ENCODE peak calls at places on chromosomes 5 and 9, in seven cellular contexts. One of them, this sample, is unnamed.

GRCh38 chr5:172303090-172303995 is 19.8 kb upstream of the UBTD2 start:
- DNase-seq in activated CD8-positive, alpha-beta memory T cell treated with anti-CD3 and anti-CD28 coated beads, Interleukin-2, amount 50 U/mL, for 48 hours: no peak
- DNase-seq in stimulated activated CD4-positive, alpha-beta T cell treated with anti-CD3 and anti-CD28 coated beads, TNF-alpha, amount 100 ng/mL, for 4 hours: no peak
- DNase-seq in GM12878: no peak
- DNase-seq in heart right ventricle: no peak
- DNase-seq in nephron progenitor cell: no peak
- DNase-seq in left lung: no peak
- DNase-seq in this sample: no peak

GRCh38 chr9:109466623-109467590 is 31.2 kb downstream of the PTPN3 start:
- DNase-seq in activated CD8-positive, alpha-beta memory T cell treated with anti-CD3 and anti-CD28 coated beads, Interleukin-2, amount 50 U/mL, for 48 hours: no peak
- DNase-seq in stimulated activated CD4-positive, alpha-beta T cell treated with anti-CD3 and anti-CD28 coated beads, TNF-alpha, amount 100 ng/mL, for 4 hours: no peak
- DNase-seq in GM12878: no peak
- DNase-seq in heart right ventricle: no peak
- DNase-seq in nephron progenitor cell: no peak
- DNase-seq in left lung: no peak
- DNase-seq in this sample: no peak

GRCh38 chr5:82045526-82046267 is 73.9 kb downstream of the ATG10 start:
- DNase-seq in activated CD8-positive, alpha-beta memory T cell treated with anti-CD3 and anti-CD28 coated beads, Interleukin-2, amount 50 U/mL, for 48 hours: no peak
- DNase-seq in stimulated activated CD4-positive, alpha-beta T cell treated with anti-CD3 and anti-CD28 coated beads, TNF-alpha, amount 100 ng/mL, for 4 hours: no peak
- DNase-seq in GM12878: no peak
- DNase-seq in heart right ventricle: no peak
- DNase-seq in nephron progenitor cell: no peak
- DNase-seq in left lung: no peak
- DNase-seq in this sample: no peak

GRCh38 chr5:141747646-141748229 is 65.7 kb upstream of the ARAP3 start:
- DNase-seq in activated CD8-positive, alpha-beta memory T cell treated with anti-CD3 and anti-CD28 coated beads, Interleukin-2, amount 50 U/mL, for 48 hours: no peak
- DNase-seq in stimulated activated CD4-positive, alpha-beta T cell treated with anti-CD3 and anti-CD28 coated beads, TNF-alpha, amount 100 ng/mL, for 4 hours: no peak
- DNase-seq in GM12878: no peak
- DNase-seq in heart right ventricle: no peak
- DNase-seq in nephron progenitor cell: no peak
- DNase-seq in left lung: no peak
- DNase-seq in this sample: no peak

GRCh38 chr9:137396227-137396626 is 26.7 kb downstream of the EXD3 start:
- DNase-seq in activated CD8-positive, alpha-beta memory T cell treated with anti-CD3 and anti-CD28 coated beads, Interleukin-2, amount 50 U/mL, for 48 hours: no peak
- DNase-seq in stimulated activated CD4-positive, alpha-beta T cell treated with anti-CD3 and anti-CD28 coated beads, TNF-alpha, amount 100 ng/mL, for 4 hours: no peak
- DNase-seq in GM12878: no peak
- DNase-seq in heart right ventricle: no peak
- DNase-seq in nephron progenitor cell: no peak
- DNase-seq in left lung: no peak
- DNase-seq in this sample: no peak

GRCh38 chr5:37054391-37054790 is 177.8 kb downstream of the NIPBL start:
- DNase-seq in activated CD8-positive, alpha-beta memory T cell treated with anti-CD3 and anti-CD28 coated beads, Interleukin-2, amount 50 U/mL, for 48 hours: no peak
- DNase-seq in stimulated activated CD4-positive, alpha-beta T cell treated with anti-CD3 and anti-CD28 coated beads, TNF-alpha, amount 100 ng/mL, for 4 hours: no peak
- DNase-seq in GM12878: no peak
- DNase-seq in heart right ventricle: no peak
- DNase-seq in nephron progenitor cell: no peak
- DNase-seq in left lung: no peak
- DNase-seq in this sample: no peak

GRCh38 chr9:100352201-100352726 is 478 bp downstream of the TEX10 start:
- DNase-seq in activated CD8-positive, alpha-beta memory T cell treated with anti-CD3 and anti-CD28 coated beads, Interleukin-2, amount 50 U/mL, for 48 hours: peak; percentile 76
- DNase-seq in stimulated activated CD4-positive, alpha-beta T cell treated with anti-CD3 and anti-CD28 coated beads, TNF-alpha, amount 100 ng/mL, for 4 hours: no peak
- DNase-seq in GM12878: no peak
- DNase-seq in heart right ventricle: peak; percentile 9
- DNase-seq in nephron progenitor cell: no peak
- DNase-seq in left lung: no peak
- DNase-seq in this sample: no peak

GRCh38 chr5:135750506-135750905 is 84.0 kb upstream of the SLC25A48 start:
- DNase-seq in activated CD8-positive, alpha-beta memory T cell treated with anti-CD3 and anti-CD28 coated beads, Interleukin-2, amount 50 U/mL, for 48 hours: no peak
- DNase-seq in stimulated activated CD4-positive, alpha-beta T cell treated with anti-CD3 and anti-CD28 coated beads, TNF-alpha, amount 100 ng/mL, for 4 hours: no peak
- DNase-seq in GM12878: no peak
- DNase-seq in heart right ventricle: no peak
- DNase-seq in nephron progenitor cell: no peak
- DNase-seq in left lung: no peak
- DNase-seq in this sample: no peak

GRCh38 chr5:10355071-10355889 is 1.8 kb downstream of the MARCHF6 start:
- DNase-seq in activated CD8-positive, alpha-beta memory T cell treated with anti-CD3 and anti-CD28 coated beads, Interleukin-2, amount 50 U/mL, for 48 hours: no peak
- DNase-seq in stimulated activated CD4-positive, alpha-beta T cell treated with anti-CD3 and anti-CD28 coated beads, TNF-alpha, amount 100 ng/mL, for 4 hours: no peak
- DNase-seq in GM12878: no peak
- DNase-seq in heart right ventricle: no peak
- DNase-seq in nephron progenitor cell: no peak
- DNase-seq in left lung: no peak
- DNase-seq in this sample: no peak

GRCh38 chr9:86842573-86842972 is 104.7 kb downstream of the GAS1 start:
- DNase-seq in activated CD8-positive, alpha-beta memory T cell treated with anti-CD3 and anti-CD28 coated beads, Interleukin-2, amount 50 U/mL, for 48 hours: no peak
- DNase-seq in stimulated activated CD4-positive, alpha-beta T cell treated with anti-CD3 and anti-CD28 coated beads, TNF-alpha, amount 100 ng/mL, for 4 hours: no peak
- DNase-seq in GM12878: no peak
- DNase-seq in heart right ventricle: no peak
- DNase-seq in nephron progenitor cell: no peak
- DNase-seq in left lung: no peak
- DNase-seq in this sample: no peak

GRCh38 chr9:98899399-98900056 is 44.2 kb upstream of the COL15A1 start:
- DNase-seq in activated CD8-positive, alpha-beta memory T cell treated with anti-CD3 and anti-CD28 coated beads, Interleukin-2, amount 50 U/mL, for 48 hours: no peak
- DNase-seq in stimulated activated CD4-positive, alpha-beta T cell treated with anti-CD3 and anti-CD28 coated beads, TNF-alpha, amount 100 ng/mL, for 4 hours: no peak
- DNase-seq in GM12878: no peak
- DNase-seq in heart right ventricle: no peak
- DNase-seq in nephron progenitor cell: no peak
- DNase-seq in left lung: no peak
- DNase-seq in this sample: no peak

GRCh38 chr9:98192503-98193335 is at the start of gene CORO2A:
- DNase-seq in activated CD8-positive, alpha-beta memory T cell treated with anti-CD3 and anti-CD28 coated beads, Interleukin-2, amount 50 U/mL, for 48 hours: peak; percentile 85
- DNase-seq in stimulated activated CD4-positive, alpha-beta T cell treated with anti-CD3 and anti-CD28 coated beads, TNF-alpha, amount 100 ng/mL, for 4 hours: peak; percentile 43
- DNase-seq in GM12878: no peak
- DNase-seq in heart right ventricle: peak; percentile 57
- DNase-seq in nephron progenitor cell: peak; percentile 87
- DNase-seq in left lung: peak; percentile 96
- DNase-seq in this sample: peak; percentile 63

GRCh38 chr5:50300878-50301277 is 140.2 kb downstream of the EMB start:
- DNase-seq in activated CD8-positive, alpha-beta memory T cell treated with anti-CD3 and anti-CD28 coated beads, Interleukin-2, amount 50 U/mL, for 48 hours: no peak
- DNase-seq in stimulated activated CD4-positive, alpha-beta T cell treated with anti-CD3 and anti-CD28 coated beads, TNF-alpha, amount 100 ng/mL, for 4 hours: no peak
- DNase-seq in GM12878: no peak
- DNase-seq in heart right ventricle: no peak
- DNase-seq in nephron progenitor cell: no peak
- DNase-seq in left lung: no peak
- DNase-seq in this sample: no peak

GRCh38 chr5:98934581-98934980 is 5.8 kb upstream of the CHD1 start:
- DNase-seq in activated CD8-positive, alpha-beta memory T cell treated with anti-CD3 and anti-CD28 coated beads, Interleukin-2, amount 50 U/mL, for 48 hours: no peak
- DNase-seq in stimulated activated CD4-positive, alpha-beta T cell treated with anti-CD3 and anti-CD28 coated beads, TNF-alpha, amount 100 ng/mL, for 4 hours: no peak
- DNase-seq in GM12878: no peak
- DNase-seq in heart right ventricle: no peak
- DNase-seq in nephron progenitor cell: no peak
- DNase-seq in left lung: no peak
- DNase-seq in this sample: no peak

GRCh38 chr5:132470596-132470995 is 20.0 kb downstream of the IRF1 start:
- DNase-seq in activated CD8-positive, alpha-beta memory T cell treated with anti-CD3 and anti-CD28 coated beads, Interleukin-2, amount 50 U/mL, for 48 hours: peak; percentile 51
- DNase-seq in stimulated activated CD4-positive, alpha-beta T cell treated with anti-CD3 and anti-CD28 coated beads, TNF-alpha, amount 100 ng/mL, for 4 hours: no peak
- DNase-seq in GM12878: no peak
- DNase-seq in heart right ventricle: no peak
- DNase-seq in nephron progenitor cell: no peak
- DNase-seq in left lung: no peak
- DNase-seq in this sample: no peak

GRCh38 chr9:76912631-76913275 is 6.8 kb upstream of the PRUNE2 start:
- DNase-seq in activated CD8-positive, alpha-beta memory T cell treated with anti-CD3 and anti-CD28 coated beads, Interleukin-2, amount 50 U/mL, for 48 hours: no peak
- DNase-seq in stimulated activated CD4-positive, alpha-beta T cell treated with anti-CD3 and anti-CD28 coated beads, TNF-alpha, amount 100 ng/mL, for 4 hours: no peak
- DNase-seq in GM12878: no peak
- DNase-seq in heart right ventricle: no peak
- DNase-seq in nephron progenitor cell: no peak
- DNase-seq in left lung: no peak
- DNase-seq in this sample: no peak

GRCh38 chr5:74685979-74686631 is 1.1 kb downstream of the HEXB start:
- DNase-seq in activated CD8-positive, alpha-beta memory T cell treated with anti-CD3 and anti-CD28 coated beads, Interleukin-2, amount 50 U/mL, for 48 hours: no peak
- DNase-seq in stimulated activated CD4-positive, alpha-beta T cell treated with anti-CD3 and anti-CD28 coated beads, TNF-alpha, amount 100 ng/mL, for 4 hours: no peak
- DNase-seq in GM12878: peak; percentile 26
- DNase-seq in heart right ventricle: peak; percentile 28
- DNase-seq in nephron progenitor cell: no peak
- DNase-seq in left lung: no peak
- DNase-seq in this sample: no peak

GRCh38 chr9:36135791-36136276 is 699 bp upstream of the GLIPR2 start:
- DNase-seq in activated CD8-positive, alpha-beta memory T cell treated with anti-CD3 and anti-CD28 coated beads, Interleukin-2, amount 50 U/mL, for 48 hours: no peak
- DNase-seq in stimulated activated CD4-positive, alpha-beta T cell treated with anti-CD3 and anti-CD28 coated beads, TNF-alpha, amount 100 ng/mL, for 4 hours: no peak
- DNase-seq in GM12878: no peak
- DNase-seq in heart right ventricle: no peak
- DNase-seq in nephron progenitor cell: no peak
- DNase-seq in left lung: no peak
- DNase-seq in this sample: no peak

GRCh38 chr5:159099049-159099760 is 511 bp downstream of the EBF1 start:
- DNase-seq in activated CD8-positive, alpha-beta memory T cell treated with anti-CD3 and anti-CD28 coated beads, Interleukin-2, amount 50 U/mL, for 48 hours: peak; percentile 76
- DNase-seq in stimulated activated CD4-positive, alpha-beta T cell treated with anti-CD3 and anti-CD28 coated beads, TNF-alpha, amount 100 ng/mL, for 4 hours: no peak
- DNase-seq in GM12878: no peak
- DNase-seq in heart right ventricle: no peak
- DNase-seq in nephron progenitor cell: peak; percentile 70
- DNase-seq in left lung: peak; percentile 87
- DNase-seq in this sample: no peak

GRCh38 chr5:122447072-122447471 is 135.0 kb downstream of the SNCAIP start:
- DNase-seq in activated CD8-positive, alpha-beta memory T cell treated with anti-CD3 and anti-CD28 coated beads, Interleukin-2, amount 50 U/mL, for 48 hours: no peak
- DNase-seq in stimulated activated CD4-positive, alpha-beta T cell treated with anti-CD3 and anti-CD28 coated beads, TNF-alpha, amount 100 ng/mL, for 4 hours: no peak
- DNase-seq in GM12878: no peak
- DNase-seq in heart right ventricle: no peak
- DNase-seq in nephron progenitor cell: no peak
- DNase-seq in left lung: no peak
- DNase-seq in this sample: no peak

GRCh38 chr5:98510601-98511000 is 262.9 kb upstream of the RGMB start:
- DNase-seq in activated CD8-positive, alpha-beta memory T cell treated with anti-CD3 and anti-CD28 coated beads, Interleukin-2, amount 50 U/mL, for 48 hours: no peak
- DNase-seq in stimulated activated CD4-positive, alpha-beta T cell treated with anti-CD3 and anti-CD28 coated beads, TNF-alpha, amount 100 ng/mL, for 4 hours: no peak
- DNase-seq in GM12878: no peak
- DNase-seq in heart right ventricle: no peak
- DNase-seq in nephron progenitor cell: no peak
- DNase-seq in left lung: no peak
- DNase-seq in this sample: no peak

GRCh38 chr5:67095346-67095871 is 101.2 kb downstream of the CD180 start:
- DNase-seq in activated CD8-positive, alpha-beta memory T cell treated with anti-CD3 and anti-CD28 coated beads, Interleukin-2, amount 50 U/mL, for 48 hours: no peak
- DNase-seq in stimulated activated CD4-positive, alpha-beta T cell treated with anti-CD3 and anti-CD28 coated beads, TNF-alpha, amount 100 ng/mL, for 4 hours: no peak
- DNase-seq in GM12878: no peak
- DNase-seq in heart right ventricle: peak; percentile 87
- DNase-seq in nephron progenitor cell: no peak
- DNase-seq in left lung: no peak
- DNase-seq in this sample: no peak

GRCh38 chr9:107869111-107869510 is 379.5 kb upstream of the KLF4 start:
- DNase-seq in activated CD8-positive, alpha-beta memory T cell treated with anti-CD3 and anti-CD28 coated beads, Interleukin-2, amount 50 U/mL, for 48 hours: no peak
- DNase-seq in stimulated activated CD4-positive, alpha-beta T cell treated with anti-CD3 and anti-CD28 coated beads, TNF-alpha, amount 100 ng/mL, for 4 hours: no peak
- DNase-seq in GM12878: no peak
- DNase-seq in heart right ventricle: no peak
- DNase-seq in nephron progenitor cell: no peak
- DNase-seq in left lung: no peak
- DNase-seq in this sample: no peak

This sample was measured in caudate nucleus.